ENCODE peak calls at places on chromosomes 5 and 9, in seven cellular contexts. S is CD4-positive, alpha-beta memory T cell; B is neural progenitor cell; R is SK-N-SH; K is PC-9; W is PC-3; Z is mammary epithelial cell. L is an unnamed sample.
A peak's percentile ranks its signal among the peaks of the same experiment; 100 is the strongest.

GRCh38 chr9:112815868-112816267 is 65.3 kb downstream of the SNX30 start:
- DNase-seq in S (no peak), B (no peak), R (no peak), K (no peak), W (no peak), Z (no peak), L (no peak)

GRCh38 chr5:17151686-17152085 is 65.7 kb upstream of the BASP1 start:
- DNase-seq in S (no peak), B (peak; percentile 46), R (no peak), K (no peak), W (no peak), Z (no peak), L (no peak)

GRCh38 chr5:154654484-154655375 is 100.4 kb upstream of the LARP1 start:
- DNase-seq in S (no peak), B (no peak), R (no peak), K (no peak), W (no peak), Z (no peak), L (peak; percentile 37)

GRCh38 chr9:133634024-133634691 is 2.0 kb upstream of the DBH start:
- DNase-seq in S (no peak), B (peak; percentile 59), R (no peak), K (no peak), W (no peak), Z (no peak), L (no peak)

GRCh38 chr9:129183495-129184308 is 5.6 kb upstream of the IER5L start:
- DNase-seq in S (no peak), B (peak; percentile 59), R (peak; percentile 46), K (no peak), W (no peak), Z (no peak), L (peak; percentile 80)

GRCh38 chr9:38619556-38620447 is 594 bp downstream of the ANKRD18A start:
- DNase-seq in S (peak; percentile 18), B (peak; percentile 52), R (peak; percentile 51), K (peak; percentile 11), W (peak; percentile 14), Z (peak; percentile 29), L (peak; percentile 25)

GRCh38 chr5:94057655-94058054 is 316.3 kb upstream of the POU5F2 start:
- DNase-seq in S (no peak), B (peak; percentile 73), R (no peak), K (no peak), W (no peak), Z (no peak), L (no peak)

GRCh38 chr5:142215915-142216681 is 107.5 kb downstream of the NDFIP1 start:
- DNase-seq in S (no peak), B (no peak), R (no peak), K (peak; percentile 83), W (peak; percentile 97), Z (peak; percentile 95), L (no peak)

GRCh38 chr9:98851730-98852462 is 44.4 kb downstream of the GALNT12 start:
- DNase-seq in S (no peak), B (no peak), R (no peak), K (peak; percentile 32), W (peak; percentile 23), Z (peak; percentile 33), L (no peak)

GRCh38 chr9:28782630-28783029 is 1209.3 kb upstream of the C9orf72 start:
- DNase-seq in S (no peak), B (no peak), R (no peak), K (no peak), W (peak; percentile 31), Z (peak; percentile 92), L (no peak)

GRCh38 chr5:172444626-172445365 is 9.5 kb downstream of the SH3PXD2B start:
- DNase-seq in S (no peak), B (no peak), R (no peak), K (no peak), W (no peak), Z (no peak), L (no peak)

GRCh38 chr5:74432240-74432639 is 208.3 kb downstream of the ENC1 start:
- DNase-seq in S (no peak), B (no peak), R (no peak), K (no peak), W (no peak), Z (no peak), L (no peak)

GRCh38 chr5:17056056-17056690 is 120.1 kb upstream of the MYO10 start:
- DNase-seq in S (no peak), B (peak; percentile 21), R (no peak), K (peak; percentile 49), W (peak; percentile 79), Z (no peak), L (peak; percentile 83)

GRCh38 chr5:39216621-39217020 is 2.7 kb downstream of the FYB1 start:
- DNase-seq in S (no peak), B (no peak), R (no peak), K (no peak), W (peak; percentile 52), Z (no peak), L (no peak)

GRCh38 chr9:133540336-133541025 is 6.0 kb downstream of the ADAMTSL2 start:
- DNase-seq in S (no peak), B (no peak), R (no peak), K (no peak), W (no peak), Z (no peak), L (no peak)

GRCh38 chr9:34452568-34452967 is 5.8 kb downstream of the FAM219A start:
- DNase-seq in S (no peak), B (no peak), R (no peak), K (no peak), W (no peak), Z (no peak), L (no peak)

GRCh38 chr5:34521628-34522290 is 134.4 kb upstream of the RAI14 start:
- DNase-seq in S (no peak), B (no peak), R (no peak), K (peak; percentile 40), W (peak; percentile 59), Z (no peak), L (peak; percentile 27)

GRCh38 chr5:138963763-138964371 is 88.7 kb upstream of the LRRTM2 start:
- DNase-seq in S (no peak), B (peak; percentile 75), R (no peak), K (no peak), W (no peak), Z (no peak), L (no peak)

GRCh38 chr5:107504424-107504823 is 166.3 kb downstream of the EFNA5 start:
- DNase-seq in S (no peak), B (no peak), R (no peak), K (no peak), W (no peak), Z (no peak), L (no peak)

GRCh38 chr5:107502711-107503110 is 168.0 kb downstream of the EFNA5 start:
- DNase-seq in S (no peak), B (no peak), R (peak; percentile 61), K (no peak), W (no peak), Z (no peak), L (no peak)

GRCh38 chr5:107500840-107501239 is 169.9 kb downstream of the EFNA5 start:
- DNase-seq in S (no peak), B (no peak), R (no peak), K (no peak), W (peak; percentile 19), Z (no peak), L (no peak)

GRCh38 chr5:107499237-107499636 is 171.5 kb downstream of the EFNA5 start:
- DNase-seq in S (no peak), B (peak; percentile 46), R (no peak), K (no peak), W (no peak), Z (no peak), L (no peak)

DNA sequence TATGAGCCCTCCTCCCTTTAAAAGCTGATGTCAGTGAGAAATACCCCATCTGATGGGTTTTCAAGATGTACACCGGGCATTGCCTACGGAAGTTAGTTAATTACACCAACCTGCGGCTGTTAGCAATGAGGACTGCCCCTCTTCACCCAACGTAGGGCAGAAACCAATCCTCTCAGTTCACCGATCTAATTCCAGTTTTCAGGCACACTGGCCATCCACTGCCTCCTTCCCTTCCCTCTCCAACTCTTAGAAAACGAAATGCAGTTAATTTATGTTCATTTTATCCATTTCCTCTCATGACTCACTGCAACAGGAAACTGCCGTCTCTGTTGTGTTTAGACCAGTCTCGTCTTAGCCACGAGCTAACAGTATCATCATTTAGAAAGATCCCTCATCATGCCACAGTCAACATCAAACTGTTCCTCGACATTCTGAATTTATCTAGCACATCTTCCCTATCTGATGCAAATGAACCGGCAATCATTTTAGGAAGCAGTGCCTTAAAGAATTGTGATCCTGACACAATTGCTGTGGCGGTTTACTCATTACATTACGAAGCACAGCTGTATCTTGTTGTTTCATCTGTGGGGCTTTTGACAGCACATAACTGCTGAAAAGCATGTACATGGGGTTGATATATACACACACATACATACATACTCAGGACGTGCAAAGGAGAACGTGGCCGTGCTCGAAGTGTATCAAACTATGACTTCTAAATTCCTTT is 168.6 kb downstream of the EFNA5 start:
- DNase-seq in S (no peak), B (no peak), R (peak; percentile 39), K (no peak), W (no peak), Z (no peak), L (no peak)
- H3K4me3 ChIP-seq in S (no peak overlapping the region), B (no peak overlapping the region), R (peak overlapping the region; percentile 45), K (no peak overlapping the region), W (no peak overlapping the region), Z (no peak overlapping the region), L (no peak overlapping the region)

GRCh38 chr5:158820891-158821290 is 278.8 kb downstream of the EBF1 start:
- DNase-seq in S (no peak), B (no peak), R (no peak), K (no peak), W (no peak), Z (no peak), L (no peak)
- H3K4me1 ChIP-seq in S (no peaks in the 10 kb centered on the region), B (peaks cover 18% of the 10 kb centered on the region), R (no peaks in the 10 kb centered on the region), K (no peaks in the 10 kb centered on the region), W (peaks cover 7% of the 10 kb centered on the region), Z (no peaks in the 10 kb centered on the region), L (no peaks in the 10 kb centered on the region)

GRCh38 chr5:33223563-33224305 is 217.0 kb upstream of the TARS1 start:
- DNase-seq in S (no peak), B (no peak), R (no peak), K (no peak), W (no peak), Z (no peak), L (no peak)
- H3K4me3 ChIP-seq in S (no peak overlapping the region), B (no peak overlapping the region), R (no peak overlapping the region), K (no peak overlapping the region), W (no peak overlapping the region), Z (no peak overlapping the region), L (no peak overlapping the region)

DNA sequence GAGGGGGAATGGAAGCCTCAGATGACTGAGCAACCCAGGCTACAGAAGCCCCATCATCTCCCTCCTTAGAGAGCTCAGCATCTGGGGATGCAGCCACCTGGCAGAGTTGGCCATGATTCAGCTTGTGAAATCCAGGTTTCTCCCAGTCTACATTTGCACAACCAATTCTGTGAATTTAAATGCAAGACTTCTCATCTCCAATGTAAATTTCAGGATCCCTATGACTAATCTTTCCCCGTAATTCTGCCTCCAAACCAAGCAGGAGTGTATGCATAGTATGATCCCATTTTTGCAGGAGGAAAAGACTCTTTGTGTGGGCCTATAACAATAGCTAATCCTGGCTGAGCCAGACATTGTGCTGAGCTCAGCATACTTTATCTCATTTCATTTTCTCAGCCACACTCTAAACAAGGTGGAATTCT is 59.6 kb upstream of the IL17B start:
- DNase-seq in S (no peak), B (no peak), R (no peak), K (no peak), W (peak; percentile 91), Z (peak; percentile 83), L (no peak)
- H3K4me1 ChIP-seq in S (peaks cover 10% of the 10 kb centered on the region), B (peaks cover 8% of the 10 kb centered on the region), R (no peaks in the 10 kb centered on the region), K (peaks cover 27% of the 10 kb centered on the region), W (peaks cover 38% of the 10 kb centered on the region), Z (peaks cover 54% of the 10 kb centered on the region), L (no peaks in the 10 kb centered on the region)

GRCh38 chr5:73380710-73381586 is 67.6 kb downstream of the FOXD1 start:
- DNase-seq in S (no peak), B (no peak), R (peak; percentile 28), K (no peak), W (no peak), Z (no peak), L (no peak)
- H3K4me3 ChIP-seq in S (no peak overlapping the region), B (no peak overlapping the region), R (no peak overlapping the region), K (no peak overlapping the region), W (no peak overlapping the region), Z (no peak overlapping the region), L (no peak overlapping the region)

L was measured in small intestine.